ENCODE peak calls at places on chromosomes 11 and 22, in ten cellular contexts. H, T, A, V, F, I, K, M, O and P are unnamed samples.

GRCh38 chr11:94117871-94118270 is 10.8 kb upstream of the PANX1 start:
- DNase-seq in O (no peak), F (no peak), V (no peak), A (no peak), K (no peak), H (no peak), M (no peak), T (no peak), I (no peak), P (no peak)

GRCh38 chr22:39236321-39237275 is 8.2 kb downstream of the PDGFB start:
- DNase-seq in T (peak), A (no peak), K (peak), F (no peak), V (no peak), M (no peak), I (peak), H (peak), O (no peak), P (no peak)

GRCh38 chr11:123180574-123180973 is 14.5 kb downstream of the CLMP start:
- DNase-seq in M (no peak), T (no peak), I (no peak), F (no peak), H (no peak), K (no peak), A (no peak), O (no peak), V (no peak), P (no peak)

GRCh38 chr11:64438986-64439771 is 80.2 kb downstream of the RPS6KA4 start:
- DNase-seq in V (no peak), I (no peak), M (no peak), O (no peak), A (no peak), H (no peak), F (no peak), T (no peak), K (no peak), P (no peak)

GRCh38 chr11:129967996-129968395 is 34.6 kb downstream of the PRDM10 start:
- DNase-seq in O (peak), H (no peak), V (no peak), I (no peak), T (no peak), A (no peak), K (no peak), M (no peak), F (no peak), P (no peak)

GRCh38 chr11:132742929-132743328 is 789.4 kb downstream of the OPCML start:
- DNase-seq in H (no peak), K (no peak), V (no peak), T (no peak), I (no peak), O (no peak), A (no peak), F (no peak), M (no peak), P (no peak)

GRCh38 chr11:126297004-126297403 is 6.9 kb upstream of the DCPS start:
- DNase-seq in V (no peak), K (no peak), I (no peak), O (no peak), F (no peak), H (no peak), A (no peak), M (no peak), T (no peak), P (no peak)

GRCh38 chr11:64675417-64676252 is 47.4 kb downstream of the NRXN2 start:
- DNase-seq in F (no peak), H (no peak), V (peak), K (peak), I (peak), M (peak), A (peak), O (peak), T (no peak), P (peak)

GRCh38 chr22:43885786-43886185 is 6.0 kb downstream of the PNPLA5 start:
- DNase-seq in T (no peak), F (no peak), M (no peak), K (no peak), H (no peak), A (no peak), I (no peak), V (no peak), O (no peak), P (no peak)

GRCh38 chr22:37169412-37169811 is 18.6 kb downstream of the C1QTNF6 start:
- DNase-seq in O (no peak), M (no peak), K (no peak), T (no peak), H (no peak), F (peak), I (no peak), V (no peak), A (no peak), P (no peak)

GRCh38 chr11:122082203-122082602 is 33.8 kb downstream of the BLID start:
- DNase-seq in I (no peak), V (no peak), M (no peak), F (no peak), H (no peak), A (no peak), K (no peak), T (no peak), O (no peak), P (no peak)

GRCh38 chr11:12838463-12839120 is 164.4 kb downstream of the TEAD1 start:
- DNase-seq in I (peak), H (no peak), M (no peak), F (no peak), T (no peak), O (no peak), K (no peak), A (peak), V (no peak), P (no peak)

GRCh38 chr22:39219071-39220050 is 25.4 kb downstream of the PDGFB start:
- DNase-seq in I (no peak), V (no peak), T (no peak), H (no peak), O (no peak), M (no peak), K (no peak), F (peak), A (no peak), P (no peak)

GRCh38 chr11:57476883-57477506 is 16.7 kb downstream of the RTN4RL2 start:
- DNase-seq in M (no peak), O (no peak), H (no peak), V (peak), A (no peak), K (no peak), I (no peak), F (no peak), T (no peak), P (no peak)

GRCh38 chr11:7332451-7332850 is 80.7 kb downstream of the SYT9 start:
- DNase-seq in I (no peak), K (no peak), H (no peak), A (no peak), O (no peak), T (no peak), V (no peak), M (no peak), F (no peak), P (no peak)

GRCh38 chr11:118379497-118379896 is 20.1 kb downstream of the UBE4A start:
- DNase-seq in K (no peak), O (no peak), F (no peak), M (no peak), H (no peak), T (no peak), V (no peak), I (no peak), A (no peak), P (no peak)

GRCh38 chr11:71210861-71211260 is 41.5 kb downstream of the SHANK2 start:
- DNase-seq in A (no peak), T (no peak), H (no peak), I (no peak), F (no peak), V (no peak), O (no peak), K (no peak), M (no peak), P (no peak)

GRCh38 chr11:17839973-17840611 is 105.5 kb downstream of the KCNC1 start:
- DNase-seq in H (no peak), F (no peak), A (no peak), V (no peak), K (no peak), O (no peak), I (peak), M (no peak), T (no peak), P (no peak)

GRCh38 chr11:75786101-75786736 is 17.6 kb downstream of the DGAT2 start:
- DNase-seq in H (no peak), T (no peak), M (no peak), V (no peak), O (no peak), A (no peak), K (no peak), F (no peak), I (no peak), P (no peak)

GRCh38 chr22:41603873-41604332 is 14.3 kb upstream of the PMM1 start:
- DNase-seq in K (no peak), T (peak), O (no peak), H (no peak), M (no peak), I (no peak), F (no peak), V (no peak), A (no peak), P (no peak)

GRCh38 chr22:30801695-30802094 is 107.0 kb downstream of the OSBP2 start:
- DNase-seq in M (no peak), A (no peak), I (no peak), O (no peak), K (no peak), H (no peak), F (no peak), T (no peak), V (no peak), P (no peak)

GRCh38 chr11:123544631-123545375 is 109.6 kb downstream of the SCN3B start:
- DNase-seq in F (peak), K (peak), I (no peak), M (peak), A (no peak), V (no peak), O (no peak), T (no peak), H (no peak), P (peak)

GRCh38 chr11:131692151-131692550 is 321.7 kb downstream of the NTM start:
- DNase-seq in T (no peak), M (no peak), O (no peak), A (no peak), K (no peak), H (no peak), F (no peak), I (no peak), V (no peak), P (no peak)

GRCh38 chr22:42644422-42645340 is 4.3 kb upstream of the ATP5MGL start:
- DNase-seq in H (no peak), F (no peak), T (no peak), M (no peak), A (no peak), O (no peak), K (no peak), I (peak), V (no peak), P (no peak)

GRCh38 chr22:36383110-36383581 is 4.6 kb downstream of the MYH9 start:
- DNase-seq in F (no peak), O (peak), T (peak), K (no peak), M (no peak), I (peak), V (no peak), H (no peak), A (no peak), P (no peak)

GRCh38 chr11:94201004-94201465 is 72.4 kb downstream of the PANX1 start:
- DNase-seq in O (peak), K (no peak), M (no peak), V (peak), F (no peak), T (no peak), I (no peak), A (no peak), H (no peak), P (no peak)

GRCh38 chr11:83628622-83629347 is 342.6 kb upstream of the CCDC90B start:
- DNase-seq in A (no peak), K (no peak), F (no peak), T (no peak), V (no peak), O (no peak), H (peak), M (no peak), I (no peak), P (no peak)

GRCh38 chr22:37822079-37822833 is 926 bp upstream of the GALR3 start:
- DNase-seq in K (no peak), T (no peak), I (no peak), F (no peak), A (no peak), H (no peak), M (no peak), V (no peak), O (no peak), P (no peak)

GRCh38 chr22:42114721-42115120 is 15.9 kb downstream of the CYP2D6 start:
- DNase-seq in H (no peak), F (no peak), M (no peak), I (peak), V (peak), K (no peak), A (no peak), T (no peak), O (no peak), P (no peak)

GRCh38 chr22:44395116-44396005 is 82.6 kb upstream of the SHISAL1 start:
- DNase-seq in T (no peak), V (no peak), O (no peak), M (no peak), H (no peak), K (no peak), A (no peak), I (no peak), F (peak), P (no peak)

GRCh38 chr11:42521994-42522393 is 789.8 kb upstream of the API5 start:
- DNase-seq in V (no peak), K (no peak), O (no peak), I (peak), M (no peak), H (no peak), A (no peak), T (no peak), F (no peak), P (no peak)

GRCh38 chr11:131839326-131839725 is 468.9 kb downstream of the NTM start:
- DNase-seq in H (no peak), O (no peak), A (no peak), T (no peak), K (no peak), M (no peak), I (no peak), F (no peak), V (no peak), P (no peak)

GRCh38 chr11:40841231-40841630 is 618.2 kb downstream of the LRRC4C start:
- DNase-seq in T (no peak), A (no peak), K (no peak), M (no peak), F (no peak), I (no peak), H (no peak), O (no peak), V (no peak), P (no peak)

GRCh38 chr11:64341851-64342791 is 2.1 kb downstream of the CCDC88B start:
- DNase-seq in H (peak), F (peak), M (peak), I (peak), V (peak), K (no peak), A (no peak), T (peak), O (peak), P (peak)

GRCh38 chr11:119523801-119524200 is 100.8 kb upstream of the THY1 start:
- DNase-seq in V (no peak), M (no peak), K (no peak), H (no peak), F (no peak), A (no peak), I (no peak), T (no peak), O (no peak), P (no peak)

GRCh38 chr11:107769189-107769588 is 57.3 kb upstream of the SLN start:
- DNase-seq in I (peak), F (no peak), K (no peak), A (no peak), T (no peak), V (no peak), H (no peak), M (no peak), O (peak), P (no peak)

GRCh38 chr11:1152316-1153104 is 5.2 kb upstream of the MUC5AC start:
- DNase-seq in I (peak), T (no peak), A (no peak), O (peak), V (peak), F (no peak), K (no peak), M (no peak), H (no peak), P (no peak)